ENCODE peak calls at places on chromosomes 6 and 20, in six cellular contexts. V, T, B, J, W and R are unnamed samples.

GRCh38 chr6:122043421-122043820 is 356.0 kb upstream of the HSF2 start:
- DNase-seq in J (no peak), V (no peak), W (no peak), T (peak), B (no peak), R (no peak)

GRCh38 chr6:45411959-45412358 is 34.2 kb upstream of the SUPT3H start:
- DNase-seq in W (no peak), V (no peak), J (no peak), B (no peak), T (no peak), R (no peak)

GRCh38 chr20:19628570-19629134 is 129.4 kb upstream of the RIN2 start:
- DNase-seq in V (peak), T (peak), B (peak), W (peak), J (peak), R (peak)

GRCh38 chr20:43442310-43442880 is 15.3 kb upstream of the SRSF6 start:
- DNase-seq in V (peak), J (no peak), W (no peak), T (peak), B (peak), R (no peak)

GRCh38 chr20:14732996-14733395 is 395.6 kb upstream of the FLRT3 start:
- DNase-seq in B (no peak), J (no peak), V (no peak), T (no peak), W (no peak), R (no peak)

GRCh38 chr6:131532476-131533108 is 40.4 kb upstream of the ARG1 start:
- DNase-seq in W (peak), J (no peak), B (no peak), V (no peak), T (no peak), R (no peak)

GRCh38 chr6:81995548-81996289 is 243.2 kb upstream of the TENT5A start:
- DNase-seq in W (no peak), V (peak), J (no peak), T (peak), B (no peak), R (no peak)

GRCh38 chr20:23153696-23154341 is 67.7 kb upstream of the CD93 start:
- DNase-seq in B (no peak), V (no peak), J (no peak), W (no peak), T (no peak), R (no peak)

GRCh38 chr6:42095776-42096541 is 45.6 kb downstream of the TAF8 start:
- DNase-seq in B (no peak), V (no peak), W (no peak), J (no peak), T (no peak), R (peak)
- TF ChIP-seq CTCF in B (no peak), V (peak), W (no peak), J (no peak), T (no peak), R (no peak)

GRCh38 chr6:145814501-145815350 is at the start of gene FBXO30:
- DNase-seq in T (peak), B (peak), W (peak), J (peak), V (peak), R (peak)
- TF ChIP-seq CTCF in T (peak), B (no peak), W (no peak), J (no peak), V (peak), R (no peak)

GRCh38 chr6:111660531-111660930 is 54.9 kb upstream of the TRAF3IP2 start:
- DNase-seq in V (no peak), T (no peak), B (no peak), J (no peak), W (no peak), R (no peak)
- TF ChIP-seq CTCF in V (no peak), T (no peak), B (no peak), J (no peak), W (no peak), R (no peak)

DNA sequence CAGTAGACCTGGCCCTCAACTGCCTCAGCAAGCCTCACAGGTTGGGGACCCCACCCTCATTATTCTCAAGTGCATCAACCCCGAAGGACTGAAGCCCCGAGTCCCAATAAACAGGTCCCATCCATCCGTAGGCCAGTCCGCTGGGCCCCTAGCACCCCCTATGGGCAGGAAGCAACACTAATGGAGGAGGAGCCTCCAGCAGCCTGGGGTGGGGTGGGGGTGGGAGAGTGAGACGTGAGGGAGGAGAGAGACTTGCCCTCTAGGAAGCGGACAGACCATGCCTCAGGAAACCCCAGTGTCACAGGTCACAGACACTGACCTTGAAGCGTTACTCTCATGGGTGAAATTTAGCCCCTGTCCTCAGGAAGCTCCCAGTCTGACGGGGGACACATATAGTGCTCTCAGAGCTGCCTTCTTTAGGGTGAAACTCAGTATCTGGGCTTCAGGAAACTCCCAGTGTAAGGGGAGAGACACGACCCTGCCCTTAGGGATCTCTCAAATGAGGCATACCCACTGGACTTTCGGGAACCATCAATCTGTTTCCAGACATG is 125.9 kb downstream of the MRPL14 start:
- DNase-seq in V (peak), B (peak), J (no peak), W (peak), T (no peak), R (no peak)
- TF ChIP-seq CTCF in V (peak), B (peak), J (peak), W (peak), T (peak), R (peak)

GRCh38 chr6:160088774-160089533 is 32.7 kb upstream of the SLC22A1 start:
- DNase-seq in V (no peak), T (no peak), J (no peak), B (no peak), W (no peak), R (no peak)
- TF ChIP-seq CTCF in V (no peak), T (no peak), J (no peak), B (no peak), W (no peak), R (no peak)

GRCh38 chr6:24481449-24481848 is 7.9 kb downstream of the GPLD1 start:
- DNase-seq in J (no peak), T (no peak), B (no peak), W (no peak), V (peak), R (no peak)
- TF ChIP-seq CTCF in J (no peak), T (no peak), B (no peak), W (no peak), V (no peak), R (no peak)

DNA sequence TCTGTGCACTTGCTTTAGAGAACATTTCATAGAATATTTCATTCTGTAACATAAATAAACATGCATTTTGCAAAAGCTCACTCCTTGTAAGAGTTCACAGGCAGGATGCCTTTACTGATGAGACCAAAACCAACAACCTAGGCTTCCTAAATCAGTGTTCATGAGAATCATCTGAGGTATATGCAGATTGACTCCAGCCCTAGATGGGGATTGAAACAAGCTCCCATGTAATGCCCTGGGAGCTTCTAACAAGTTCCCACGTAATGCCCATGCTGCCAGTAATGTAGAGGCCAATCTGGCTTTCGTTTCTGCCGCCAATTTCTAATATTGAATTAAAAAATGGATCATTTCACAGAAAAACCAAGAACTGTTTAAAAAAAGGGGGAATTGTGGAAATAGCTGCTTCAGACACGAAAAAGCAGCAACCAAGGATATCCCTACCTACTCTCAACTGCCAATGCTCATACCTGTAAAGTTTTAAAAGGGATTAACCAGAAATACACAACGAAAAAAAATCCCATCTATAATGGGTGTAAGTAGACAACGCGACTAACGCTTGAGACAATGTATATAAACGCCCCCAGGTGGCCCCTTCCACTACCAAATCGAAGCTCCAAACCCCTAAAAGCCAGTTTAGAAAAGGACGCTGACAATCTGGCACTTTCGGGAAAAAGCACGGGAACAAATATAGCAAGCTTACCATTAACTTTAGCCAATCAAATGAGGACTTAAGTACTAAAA is 94.7 kb upstream of the BTN3A2 start:
- DNase-seq in T (peak), V (peak), J (no peak), B (no peak), W (no peak), R (no peak)
- TF ChIP-seq CTCF in T (no peak), V (no peak), J (no peak), B (no peak), W (peak), R (no peak)

GRCh38 chr6:125779924-125780539 is 10.7 kb upstream of the NCOA7 start:
- DNase-seq in W (peak), J (peak), T (peak), B (peak), V (peak), R (peak)
- TF ChIP-seq CTCF in W (no peak), J (no peak), T (no peak), B (peak), V (peak), R (no peak)

GRCh38 chr6:3808759-3809514 is 40.2 kb upstream of the FAM50B start:
- DNase-seq in B (peak), J (no peak), V (peak), T (peak), W (no peak), R (no peak)
- TF ChIP-seq CTCF in B (no peak), J (no peak), V (no peak), T (peak), W (no peak), R (no peak)